ENCODE peak calls at places on chromosomes 13 and 19, in nine cellular contexts. One of them, this sample, is unnamed.

GRCh38 chr13:108020027-108020426 is 195.3 kb downstream of the LIG4 start:
- DNase-seq in NCI-H82: no peak
- DNase-seq in HT1080: no peak
- DNase-seq in fibroblast of pulmonary artery: no peak
- DNase-seq in NCI-H1417: peak
- DNase-seq in T-helper 17 cell: no peak
- DNase-seq in C1 segment of cervical spinal cord: no peak
- DNase-seq in neural progenitor cell: no peak
- DNase-seq in mucosa of descending colon: no peak
- DNase-seq in this sample: no peak

GRCh38 chr19:17001603-17002183 is 24.9 kb downstream of the CPAMD8 start:
- DNase-seq in NCI-H82: no peak
- DNase-seq in HT1080: no peak
- DNase-seq in fibroblast of pulmonary artery: no peak
- DNase-seq in NCI-H1417: no peak
- DNase-seq in T-helper 17 cell: peak
- DNase-seq in C1 segment of cervical spinal cord: peak
- DNase-seq in neural progenitor cell: no peak
- DNase-seq in mucosa of descending colon: peak
- DNase-seq in this sample: peak

GRCh38 chr13:20990910-20991525 is 70.4 kb downstream of the LATS2 start:
- DNase-seq in NCI-H82: no peak
- DNase-seq in HT1080: no peak
- DNase-seq in fibroblast of pulmonary artery: no peak
- DNase-seq in NCI-H1417: no peak
- DNase-seq in T-helper 17 cell: no peak
- DNase-seq in C1 segment of cervical spinal cord: no peak
- DNase-seq in neural progenitor cell: no peak
- DNase-seq in mucosa of descending colon: no peak
- DNase-seq in this sample: no peak

GRCh38 chr13:73984949-73985691 is 149.1 kb downstream of the KLF12 start:
- DNase-seq in NCI-H82: peak
- DNase-seq in HT1080: no peak
- DNase-seq in fibroblast of pulmonary artery: peak
- DNase-seq in NCI-H1417: peak
- DNase-seq in T-helper 17 cell: no peak
- DNase-seq in C1 segment of cervical spinal cord: peak
- DNase-seq in neural progenitor cell: no peak
- DNase-seq in mucosa of descending colon: peak
- DNase-seq in this sample: peak

GRCh38 chr19:1284293-1284978 is 1.2 kb upstream of the EFNA2 start:
- DNase-seq in NCI-H82: no peak
- DNase-seq in HT1080: no peak
- DNase-seq in fibroblast of pulmonary artery: no peak
- DNase-seq in NCI-H1417: no peak
- DNase-seq in T-helper 17 cell: no peak
- DNase-seq in C1 segment of cervical spinal cord: no peak
- DNase-seq in neural progenitor cell: no peak
- DNase-seq in mucosa of descending colon: peak
- DNase-seq in this sample: no peak

GRCh38 chr19:17497149-17497798 is 14.2 kb upstream of the PGLS start:
- DNase-seq in NCI-H82: no peak
- DNase-seq in HT1080: no peak
- DNase-seq in fibroblast of pulmonary artery: no peak
- DNase-seq in NCI-H1417: no peak
- DNase-seq in T-helper 17 cell: no peak
- DNase-seq in C1 segment of cervical spinal cord: no peak
- DNase-seq in neural progenitor cell: no peak
- DNase-seq in mucosa of descending colon: no peak
- DNase-seq in this sample: peak

GRCh38 chr13:32205426-32206096 is 109.6 kb downstream of the ZAR1L start:
- DNase-seq in NCI-H82: peak
- DNase-seq in HT1080: no peak
- DNase-seq in fibroblast of pulmonary artery: peak
- DNase-seq in NCI-H1417: peak
- DNase-seq in T-helper 17 cell: no peak
- DNase-seq in C1 segment of cervical spinal cord: no peak
- DNase-seq in neural progenitor cell: no peak
- DNase-seq in mucosa of descending colon: no peak
- DNase-seq in this sample: peak

GRCh38 chr19:13010038-13010991 is 15.0 kb downstream of the NFIX start:
- DNase-seq in NCI-H82: no peak
- DNase-seq in HT1080: no peak
- DNase-seq in fibroblast of pulmonary artery: peak
- DNase-seq in NCI-H1417: no peak
- DNase-seq in T-helper 17 cell: no peak
- DNase-seq in C1 segment of cervical spinal cord: no peak
- DNase-seq in neural progenitor cell: no peak
- DNase-seq in mucosa of descending colon: peak
- DNase-seq in this sample: no peak

GRCh38 chr13:28822801-28823200 is 2.7 kb downstream of the MTUS2 start:
- DNase-seq in NCI-H82: no peak
- DNase-seq in HT1080: no peak
- DNase-seq in fibroblast of pulmonary artery: no peak
- DNase-seq in NCI-H1417: no peak
- DNase-seq in T-helper 17 cell: no peak
- DNase-seq in C1 segment of cervical spinal cord: peak
- DNase-seq in neural progenitor cell: no peak
- DNase-seq in mucosa of descending colon: no peak
- DNase-seq in this sample: no peak

GRCh38 chr13:90201198-90201597 is 1146.3 kb upstream of the MIR17HG start:
- DNase-seq in NCI-H82: no peak
- DNase-seq in HT1080: peak
- DNase-seq in fibroblast of pulmonary artery: peak
- DNase-seq in NCI-H1417: no peak
- DNase-seq in T-helper 17 cell: no peak
- DNase-seq in C1 segment of cervical spinal cord: no peak
- DNase-seq in neural progenitor cell: no peak
- DNase-seq in mucosa of descending colon: no peak
- DNase-seq in this sample: no peak

GRCh38 chr13:93977986-93978385 is 501.5 kb downstream of the DCT start:
- DNase-seq in NCI-H82: no peak
- DNase-seq in HT1080: peak
- DNase-seq in fibroblast of pulmonary artery: peak
- DNase-seq in NCI-H1417: no peak
- DNase-seq in T-helper 17 cell: no peak
- DNase-seq in C1 segment of cervical spinal cord: no peak
- DNase-seq in neural progenitor cell: no peak
- DNase-seq in mucosa of descending colon: no peak
- DNase-seq in this sample: no peak

GRCh38 chr13:29520671-29521070 is 74.8 kb downstream of the SLC7A1 start:
- DNase-seq in NCI-H82: no peak
- DNase-seq in HT1080: no peak
- DNase-seq in fibroblast of pulmonary artery: peak
- DNase-seq in NCI-H1417: no peak
- DNase-seq in T-helper 17 cell: no peak
- DNase-seq in C1 segment of cervical spinal cord: no peak
- DNase-seq in neural progenitor cell: no peak
- DNase-seq in mucosa of descending colon: no peak
- DNase-seq in this sample: no peak

GRCh38 chr13:76330756-76331155 is 555.4 kb downstream of the KCTD12 start:
- DNase-seq in NCI-H82: no peak
- DNase-seq in HT1080: no peak
- DNase-seq in fibroblast of pulmonary artery: no peak
- DNase-seq in NCI-H1417: no peak
- DNase-seq in T-helper 17 cell: no peak
- DNase-seq in C1 segment of cervical spinal cord: no peak
- DNase-seq in neural progenitor cell: no peak
- DNase-seq in mucosa of descending colon: no peak
- DNase-seq in this sample: no peak

GRCh38 chr13:45511310-45512147 is 46.8 kb downstream of the COG3 start:
- DNase-seq in NCI-H82: peak
- DNase-seq in HT1080: peak
- DNase-seq in fibroblast of pulmonary artery: peak
- DNase-seq in NCI-H1417: peak
- DNase-seq in T-helper 17 cell: no peak
- DNase-seq in C1 segment of cervical spinal cord: no peak
- DNase-seq in neural progenitor cell: peak
- DNase-seq in mucosa of descending colon: no peak
- DNase-seq in this sample: peak

GRCh38 chr19:47228937-47229673 is 1.9 kb downstream of the BBC3 start:
- DNase-seq in NCI-H82: peak
- DNase-seq in HT1080: peak
- DNase-seq in fibroblast of pulmonary artery: peak
- DNase-seq in NCI-H1417: peak
- DNase-seq in T-helper 17 cell: no peak
- DNase-seq in C1 segment of cervical spinal cord: peak
- DNase-seq in neural progenitor cell: peak
- DNase-seq in mucosa of descending colon: no peak
- DNase-seq in this sample: peak

GRCh38 chr19:10007811-10008211 is 2.5 kb downstream of the COL5A3 start:
- DNase-seq in NCI-H82: no peak
- DNase-seq in HT1080: no peak
- DNase-seq in fibroblast of pulmonary artery: peak
- DNase-seq in NCI-H1417: no peak
- DNase-seq in T-helper 17 cell: no peak
- DNase-seq in C1 segment of cervical spinal cord: no peak
- DNase-seq in neural progenitor cell: no peak
- DNase-seq in mucosa of descending colon: no peak
- DNase-seq in this sample: no peak

GRCh38 chr13:79451500-79451962 is 29.4 kb upstream of the NDFIP2 start:
- DNase-seq in NCI-H82: peak
- DNase-seq in HT1080: peak
- DNase-seq in fibroblast of pulmonary artery: peak
- DNase-seq in NCI-H1417: no peak
- DNase-seq in T-helper 17 cell: peak
- DNase-seq in C1 segment of cervical spinal cord: no peak
- DNase-seq in neural progenitor cell: no peak
- DNase-seq in mucosa of descending colon: peak
- DNase-seq in this sample: peak

GRCh38 chr13:65789815-65790214 is 1440.3 kb downstream of the PCDH9 start:
- DNase-seq in NCI-H82: no peak
- DNase-seq in HT1080: peak
- DNase-seq in fibroblast of pulmonary artery: peak
- DNase-seq in NCI-H1417: no peak
- DNase-seq in T-helper 17 cell: no peak
- DNase-seq in C1 segment of cervical spinal cord: no peak
- DNase-seq in neural progenitor cell: no peak
- DNase-seq in mucosa of descending colon: no peak
- DNase-seq in this sample: no peak

GRCh38 chr19:33468361-33469170 is 53.0 kb downstream of the PEPD start:
- DNase-seq in NCI-H82: no peak
- DNase-seq in HT1080: no peak
- DNase-seq in fibroblast of pulmonary artery: no peak
- DNase-seq in NCI-H1417: no peak
- DNase-seq in T-helper 17 cell: no peak
- DNase-seq in C1 segment of cervical spinal cord: no peak
- DNase-seq in neural progenitor cell: no peak
- DNase-seq in mucosa of descending colon: peak
- DNase-seq in this sample: peak

GRCh38 chr19:50822661-50823208 is 852 bp downstream of the KLK1 start:
- DNase-seq in NCI-H82: no peak
- DNase-seq in HT1080: no peak
- DNase-seq in fibroblast of pulmonary artery: no peak
- DNase-seq in NCI-H1417: no peak
- DNase-seq in T-helper 17 cell: no peak
- DNase-seq in C1 segment of cervical spinal cord: no peak
- DNase-seq in neural progenitor cell: no peak
- DNase-seq in mucosa of descending colon: no peak
- DNase-seq in this sample: no peak

GRCh38 chr19:52600639-52601024 is 30.5 kb downstream of the ZNF701 start:
- DNase-seq in NCI-H82: peak
- DNase-seq in HT1080: no peak
- DNase-seq in fibroblast of pulmonary artery: no peak
- DNase-seq in NCI-H1417: no peak
- DNase-seq in T-helper 17 cell: no peak
- DNase-seq in C1 segment of cervical spinal cord: no peak
- DNase-seq in neural progenitor cell: no peak
- DNase-seq in mucosa of descending colon: peak
- DNase-seq in this sample: peak

GRCh38 chr13:106656214-106656613 is 88.3 kb upstream of the ARGLU1 start:
- DNase-seq in NCI-H82: no peak
- DNase-seq in HT1080: no peak
- DNase-seq in fibroblast of pulmonary artery: peak
- DNase-seq in NCI-H1417: no peak
- DNase-seq in T-helper 17 cell: no peak
- DNase-seq in C1 segment of cervical spinal cord: no peak
- DNase-seq in neural progenitor cell: no peak
- DNase-seq in mucosa of descending colon: no peak
- DNase-seq in this sample: no peak

GRCh38 chr13:80529734-80530133 is 188.8 kb upstream of the SPRY2 start:
- DNase-seq in NCI-H82: no peak
- DNase-seq in HT1080: peak
- DNase-seq in fibroblast of pulmonary artery: no peak
- DNase-seq in NCI-H1417: no peak
- DNase-seq in T-helper 17 cell: no peak
- DNase-seq in C1 segment of cervical spinal cord: no peak
- DNase-seq in neural progenitor cell: no peak
- DNase-seq in mucosa of descending colon: no peak
- DNase-seq in this sample: no peak

GRCh38 chr13:75318138-75318833 is 163.7 kb downstream of the TBC1D4 start:
- DNase-seq in NCI-H82: no peak
- DNase-seq in HT1080: no peak
- DNase-seq in fibroblast of pulmonary artery: no peak
- DNase-seq in NCI-H1417: no peak
- DNase-seq in T-helper 17 cell: no peak
- DNase-seq in C1 segment of cervical spinal cord: no peak
- DNase-seq in neural progenitor cell: no peak
- DNase-seq in mucosa of descending colon: no peak
- DNase-seq in this sample: no peak

GRCh38 chr13:31595568-31595967 is 143.8 kb upstream of the RXFP2 start:
- DNase-seq in NCI-H82: no peak
- DNase-seq in HT1080: no peak
- DNase-seq in fibroblast of pulmonary artery: peak
- DNase-seq in NCI-H1417: no peak
- DNase-seq in T-helper 17 cell: no peak
- DNase-seq in C1 segment of cervical spinal cord: no peak
- DNase-seq in neural progenitor cell: no peak
- DNase-seq in mucosa of descending colon: no peak
- DNase-seq in this sample: no peak

GRCh38 chr13:21501709-21502108 is 42.6 kb upstream of the ZDHHC20 start:
- DNase-seq in NCI-H82: peak
- DNase-seq in HT1080: no peak
- DNase-seq in fibroblast of pulmonary artery: no peak
- DNase-seq in NCI-H1417: no peak
- DNase-seq in T-helper 17 cell: no peak
- DNase-seq in C1 segment of cervical spinal cord: no peak
- DNase-seq in neural progenitor cell: peak
- DNase-seq in mucosa of descending colon: no peak
- DNase-seq in this sample: no peak

This sample was measured in NCI-H69.